ENCODE peak calls at places on chromosomes 7 and 10, in eight cellular contexts. One of them, this sample, is unnamed.

GRCh38 chr7:102093599-102094001 is 193.1 kb upstream of the SH2B2 start:
- DNase-seq in fibroblast of lung: no peak
- DNase-seq in spleen: no peak
- DNase-seq in psoas muscle: no peak
- DNase-seq in Peyer's patch: no peak
- DNase-seq in H9: no peak
- DNase-seq in RWPE1: peak; percentile 26
- DNase-seq in suprapubic skin: peak; percentile 23
- DNase-seq in this sample: no peak

GRCh38 chr7:157014635-157015555 is 4.4 kb upstream of the MNX1 start:
- DNase-seq in fibroblast of lung: no peak
- DNase-seq in H9: peak; percentile 50
- DNase-seq in psoas muscle: no peak
- DNase-seq in Peyer's patch: peak; percentile 22
- DNase-seq in suprapubic skin: no peak
- DNase-seq in RWPE1: no peak
- DNase-seq in spleen: no peak
- DNase-seq in this sample: no peak

GRCh38 chr7:140051822-140052221 is 10.9 kb downstream of the PARP12 start:
- DNase-seq in H9: no peak
- DNase-seq in suprapubic skin: no peak
- DNase-seq in spleen: no peak
- DNase-seq in psoas muscle: no peak
- DNase-seq in RWPE1: no peak
- DNase-seq in Peyer's patch: no peak
- DNase-seq in fibroblast of lung: no peak
- DNase-seq in this sample: no peak

GRCh38 chr10:53109320-53109719 is 336.7 kb upstream of the MBL2 start:
- DNase-seq in spleen: no peak
- DNase-seq in fibroblast of lung: no peak
- DNase-seq in suprapubic skin: no peak
- DNase-seq in psoas muscle: no peak
- DNase-seq in H9: no peak
- DNase-seq in RWPE1: no peak
- DNase-seq in Peyer's patch: no peak
- DNase-seq in this sample: no peak

GRCh38 chr7:69109879-69110278 is 488.4 kb upstream of the AUTS2 start:
- DNase-seq in spleen: no peak
- DNase-seq in psoas muscle: no peak
- DNase-seq in fibroblast of lung: no peak
- DNase-seq in H9: no peak
- DNase-seq in RWPE1: no peak
- DNase-seq in Peyer's patch: no peak
- DNase-seq in suprapubic skin: no peak
- DNase-seq in this sample: no peak

GRCh38 chr10:14578060-14578952 is 196.4 kb downstream of the FAM107B start:
- DNase-seq in spleen: no peak
- DNase-seq in H9: peak; percentile 14
- DNase-seq in RWPE1: no peak
- DNase-seq in fibroblast of lung: peak; percentile 47
- DNase-seq in suprapubic skin: no peak
- DNase-seq in Peyer's patch: no peak
- DNase-seq in psoas muscle: no peak
- DNase-seq in this sample: no peak

GRCh38 chr7:33590902-33591301 is 314.4 kb upstream of the BMPER start:
- DNase-seq in Peyer's patch: no peak
- DNase-seq in psoas muscle: no peak
- DNase-seq in spleen: no peak
- DNase-seq in suprapubic skin: no peak
- DNase-seq in RWPE1: peak; percentile 23
- DNase-seq in H9: no peak
- DNase-seq in fibroblast of lung: peak; percentile 31
- DNase-seq in this sample: no peak

GRCh38 chr7:19674266-19674960 is 34.4 kb downstream of the POLR1F start:
- DNase-seq in Peyer's patch: no peak
- DNase-seq in H9: no peak
- DNase-seq in suprapubic skin: no peak
- DNase-seq in psoas muscle: no peak
- DNase-seq in RWPE1: no peak
- DNase-seq in fibroblast of lung: peak; percentile 52
- DNase-seq in spleen: no peak
- DNase-seq in this sample: no peak

GRCh38 chr7:112188257-112188656 is 17.9 kb downstream of the DOCK4 start:
- DNase-seq in Peyer's patch: no peak
- DNase-seq in spleen: no peak
- DNase-seq in suprapubic skin: no peak
- DNase-seq in RWPE1: no peak
- DNase-seq in psoas muscle: no peak
- DNase-seq in H9: no peak
- DNase-seq in fibroblast of lung: no peak
- DNase-seq in this sample: no peak

GRCh38 chr10:104262055-104262454 is 6.9 kb upstream of the GSTO2 start:
- DNase-seq in suprapubic skin: no peak
- DNase-seq in RWPE1: no peak
- DNase-seq in psoas muscle: no peak
- DNase-seq in spleen: no peak
- DNase-seq in H9: no peak
- DNase-seq in Peyer's patch: no peak
- DNase-seq in fibroblast of lung: no peak
- DNase-seq in this sample: no peak

GRCh38 chr10:129939416-129940275 is 24.4 kb downstream of the EBF3 start:
- DNase-seq in psoas muscle: no peak
- DNase-seq in H9: no peak
- DNase-seq in RWPE1: no peak
- DNase-seq in suprapubic skin: peak; percentile 72
- DNase-seq in Peyer's patch: peak; percentile 34
- DNase-seq in spleen: peak; percentile 65
- DNase-seq in fibroblast of lung: no peak
- DNase-seq in this sample: no peak

GRCh38 chr10:32005050-32005449 is 51.2 kb downstream of the KIF5B start:
- DNase-seq in fibroblast of lung: peak; percentile 33
- DNase-seq in Peyer's patch: peak; percentile 67
- DNase-seq in psoas muscle: no peak
- DNase-seq in spleen: no peak
- DNase-seq in RWPE1: peak; percentile 30
- DNase-seq in H9: peak; percentile 43
- DNase-seq in suprapubic skin: no peak
- DNase-seq in this sample: no peak

GRCh38 chr7:27071622-27072390 is 24.0 kb downstream of the HOXA1 start:
- DNase-seq in fibroblast of lung: no peak
- DNase-seq in suprapubic skin: no peak
- DNase-seq in psoas muscle: no peak
- DNase-seq in RWPE1: no peak
- DNase-seq in H9: no peak
- DNase-seq in Peyer's patch: no peak
- DNase-seq in spleen: no peak
- DNase-seq in this sample: no peak

GRCh38 chr7:98733036-98733435 is 116.0 kb downstream of the NPTX2 start:
- DNase-seq in fibroblast of lung: peak; percentile 7
- DNase-seq in suprapubic skin: no peak
- DNase-seq in psoas muscle: no peak
- DNase-seq in Peyer's patch: peak; percentile 52
- DNase-seq in RWPE1: peak; percentile 63
- DNase-seq in spleen: no peak
- DNase-seq in H9: peak; percentile 83
- DNase-seq in this sample: no peak

GRCh38 chr7:151033864-151034249 is 5.6 kb downstream of the ABCB8 start:
- DNase-seq in spleen: no peak
- DNase-seq in RWPE1: no peak
- DNase-seq in suprapubic skin: no peak
- DNase-seq in Peyer's patch: no peak
- DNase-seq in psoas muscle: no peak
- DNase-seq in fibroblast of lung: no peak
- DNase-seq in H9: no peak
- DNase-seq in this sample: no peak

DNA sequence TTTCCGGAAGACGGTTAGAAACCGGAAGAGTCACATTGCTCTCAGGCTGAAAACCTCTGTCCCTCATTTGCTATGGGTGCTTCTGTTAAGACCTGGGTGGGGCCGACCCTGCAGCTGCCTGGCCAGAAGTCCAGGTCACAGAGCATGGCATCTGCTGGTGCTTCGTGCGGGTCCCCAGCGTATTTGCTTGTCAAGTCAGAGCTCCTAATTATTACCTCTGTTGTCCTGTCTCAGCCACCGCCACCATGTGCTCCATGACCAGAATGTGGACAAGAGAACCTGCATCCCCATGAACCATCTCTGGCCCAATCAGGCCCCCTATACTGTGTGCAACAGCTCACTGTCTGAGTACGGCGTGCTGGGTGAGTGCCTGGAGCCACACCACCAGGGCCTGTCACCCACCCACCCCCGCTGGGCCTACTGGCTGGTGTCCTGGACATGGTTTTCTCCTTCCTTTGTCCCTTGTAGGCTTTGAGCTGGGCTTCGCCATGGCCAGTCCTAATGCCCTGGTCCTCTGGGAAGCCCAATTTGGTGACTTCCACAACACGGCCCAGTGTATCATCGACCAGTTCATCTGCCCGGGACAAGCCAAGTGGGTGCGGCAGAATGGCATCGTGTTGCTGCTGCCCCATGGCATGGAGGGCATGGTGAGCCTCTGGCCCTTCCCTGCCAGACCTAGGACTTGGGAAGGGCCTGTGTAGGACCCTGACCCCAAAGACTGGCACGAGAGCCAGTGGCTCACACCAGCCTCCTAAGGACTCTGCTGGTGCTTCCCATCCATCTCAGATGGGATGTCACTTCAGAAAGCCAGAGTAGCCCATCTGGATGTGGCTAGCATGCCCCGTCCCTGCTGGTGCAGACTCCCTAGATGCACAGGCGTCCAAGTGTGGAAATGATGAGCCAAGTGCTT is 51.3 kb upstream of the ZMIZ2 start:
- DNase-seq in suprapubic skin: no peak
- DNase-seq in fibroblast of lung: no peak
- DNase-seq in spleen: peak; percentile 43
- DNase-seq in Peyer's patch: no peak
- DNase-seq in psoas muscle: no peak
- DNase-seq in RWPE1: no peak
- DNase-seq in H9: no peak
- DNase-seq in this sample: no peak
- H3K27ac ChIP-seq in suprapubic skin: no peak overlapping the region
- H3K27ac ChIP-seq in fibroblast of lung: no peak overlapping the region
- H3K27ac ChIP-seq in spleen: no peak overlapping the region
- H3K27ac ChIP-seq in Peyer's patch: no peak overlapping the region
- H3K27ac ChIP-seq in psoas muscle: no peak overlapping the region
- H3K27ac ChIP-seq in RWPE1: peak overlapping the region; percentile 8
- H3K27ac ChIP-seq in H9: no peak overlapping the region
- H3K27ac ChIP-seq in this sample: no peak overlapping the region

GRCh38 chr10:4384254-4384653 is 441.8 kb upstream of the AKR1E2 start:
- DNase-seq in psoas muscle: no peak
- DNase-seq in RWPE1: no peak
- DNase-seq in spleen: no peak
- DNase-seq in H9: no peak
- DNase-seq in suprapubic skin: no peak
- DNase-seq in fibroblast of lung: peak; percentile 72
- DNase-seq in Peyer's patch: no peak
- DNase-seq in this sample: no peak

GRCh38 chr10:4385491-4385890 is 440.5 kb upstream of the AKR1E2 start:
- DNase-seq in H9: no peak
- DNase-seq in RWPE1: no peak
- DNase-seq in psoas muscle: no peak
- DNase-seq in Peyer's patch: no peak
- DNase-seq in suprapubic skin: no peak
- DNase-seq in spleen: no peak
- DNase-seq in fibroblast of lung: no peak
- DNase-seq in this sample: no peak

GRCh38 chr10:4383683-4384082 is 442.3 kb upstream of the AKR1E2 start:
- DNase-seq in H9: no peak
- DNase-seq in psoas muscle: no peak
- DNase-seq in RWPE1: no peak
- DNase-seq in Peyer's patch: no peak
- DNase-seq in fibroblast of lung: peak; percentile 21
- DNase-seq in suprapubic skin: no peak
- DNase-seq in spleen: no peak
- DNase-seq in this sample: no peak

GRCh38 chr10:4382811-4383210 is 443.2 kb upstream of the AKR1E2 start:
- DNase-seq in psoas muscle: no peak
- DNase-seq in RWPE1: no peak
- DNase-seq in suprapubic skin: no peak
- DNase-seq in fibroblast of lung: no peak
- DNase-seq in spleen: no peak
- DNase-seq in Peyer's patch: no peak
- DNase-seq in H9: no peak
- DNase-seq in this sample: no peak
- H3K27ac ChIP-seq in psoas muscle: no peak overlapping the region
- H3K27ac ChIP-seq in RWPE1: no peak overlapping the region
- H3K27ac ChIP-seq in suprapubic skin: no peak overlapping the region
- H3K27ac ChIP-seq in fibroblast of lung: no peak overlapping the region
- H3K27ac ChIP-seq in spleen: no peak overlapping the region
- H3K27ac ChIP-seq in Peyer's patch: no peak overlapping the region
- H3K27ac ChIP-seq in H9: no peak overlapping the region
- H3K27ac ChIP-seq in this sample: no peak overlapping the region

GRCh38 chr10:124675261-124675660 is 68.9 kb downstream of the FAM53B start:
- DNase-seq in Peyer's patch: no peak
- DNase-seq in psoas muscle: peak; percentile 6
- DNase-seq in fibroblast of lung: no peak
- DNase-seq in H9: no peak
- DNase-seq in spleen: peak; percentile 60
- DNase-seq in RWPE1: no peak
- DNase-seq in suprapubic skin: no peak
- DNase-seq in this sample: no peak
- H3K27ac ChIP-seq in Peyer's patch: no peak overlapping the region
- H3K27ac ChIP-seq in psoas muscle: peak overlapping the region; percentile 64
- H3K27ac ChIP-seq in fibroblast of lung: no peak overlapping the region
- H3K27ac ChIP-seq in H9: no peak overlapping the region
- H3K27ac ChIP-seq in spleen: peak overlapping the region; percentile 43
- H3K27ac ChIP-seq in RWPE1: peak overlapping the region; percentile 13
- H3K27ac ChIP-seq in suprapubic skin: no peak overlapping the region
- H3K27ac ChIP-seq in this sample: no peak overlapping the region

DNA sequence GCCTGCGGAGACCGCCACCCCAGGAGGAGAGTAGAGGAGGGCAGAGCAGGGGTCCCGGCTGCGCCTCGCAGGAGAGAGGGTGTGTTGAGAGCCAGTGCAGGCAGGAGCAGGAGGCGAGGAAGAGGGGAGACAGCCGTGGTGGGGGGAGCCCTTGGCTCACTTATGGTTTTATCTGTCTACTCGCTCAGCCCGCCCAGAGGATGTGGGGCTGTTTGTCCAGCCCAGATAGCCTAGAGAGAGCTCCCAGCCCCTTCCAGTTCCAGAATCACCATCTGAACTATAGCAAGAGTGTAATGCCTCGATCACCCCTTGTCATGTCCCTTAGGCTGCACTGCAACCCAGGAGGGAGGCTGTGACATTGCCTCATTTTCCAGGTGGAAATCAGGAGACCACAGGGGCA is 26.7 kb downstream of the SLC29A3 start:
- DNase-seq in RWPE1: no peak
- DNase-seq in spleen: no peak
- DNase-seq in Peyer's patch: no peak
- DNase-seq in H9: no peak
- DNase-seq in fibroblast of lung: no peak
- DNase-seq in psoas muscle: no peak
- DNase-seq in suprapubic skin: no peak
- DNase-seq in this sample: no peak
- H3K27ac ChIP-seq in RWPE1: no peak overlapping the region
- H3K27ac ChIP-seq in spleen: no peak overlapping the region
- H3K27ac ChIP-seq in Peyer's patch: no peak overlapping the region
- H3K27ac ChIP-seq in H9: no peak overlapping the region
- H3K27ac ChIP-seq in fibroblast of lung: no peak overlapping the region
- H3K27ac ChIP-seq in psoas muscle: no peak overlapping the region
- H3K27ac ChIP-seq in suprapubic skin: no peak overlapping the region
- H3K27ac ChIP-seq in this sample: no peak overlapping the region